ENCODE peak calls at places on chromosomes 12 and 14, in eight cellular contexts. One of them, this sample, is unnamed.

GRCh38 chr12:26158078-26158764 is 33.4 kb upstream of the BHLHE41 start:
- DNase-seq in NAMALWA: peak
- DNase-seq in RCC 7860: no peak
- DNase-seq in RWPE1: no peak
- DNase-seq in anterior cingulate cortex: no peak
- DNase-seq in NCI-H748 treated with DMSO at 0.1 percent for 48 hours: no peak
- DNase-seq in effector memory CD8-positive, alpha-beta T cell: no peak
- DNase-seq in central memory CD4-positive, alpha-beta T cell: no peak
- DNase-seq in this sample: peak

GRCh38 chr12:102481705-102482104 is 1.3 kb upstream of the IGF1 start:
- DNase-seq in NAMALWA: no peak
- DNase-seq in RCC 7860: no peak
- DNase-seq in RWPE1: no peak
- DNase-seq in anterior cingulate cortex: no peak
- DNase-seq in NCI-H748 treated with DMSO at 0.1 percent for 48 hours: no peak
- DNase-seq in effector memory CD8-positive, alpha-beta T cell: no peak
- DNase-seq in central memory CD4-positive, alpha-beta T cell: no peak
- DNase-seq in this sample: no peak

GRCh38 chr12:122969657-122970056 is 3.4 kb upstream of the ABCB9 start:
- DNase-seq in NAMALWA: no peak
- DNase-seq in RCC 7860: no peak
- DNase-seq in RWPE1: no peak
- DNase-seq in anterior cingulate cortex: peak
- DNase-seq in NCI-H748 treated with DMSO at 0.1 percent for 48 hours: no peak
- DNase-seq in effector memory CD8-positive, alpha-beta T cell: no peak
- DNase-seq in central memory CD4-positive, alpha-beta T cell: no peak
- DNase-seq in this sample: no peak

GRCh38 chr14:56514663-56515371 is 64.8 kb upstream of the TMEM260 start:
- DNase-seq in NAMALWA: no peak
- DNase-seq in RCC 7860: peak
- DNase-seq in RWPE1: no peak
- DNase-seq in anterior cingulate cortex: no peak
- DNase-seq in NCI-H748 treated with DMSO at 0.1 percent for 48 hours: no peak
- DNase-seq in effector memory CD8-positive, alpha-beta T cell: no peak
- DNase-seq in central memory CD4-positive, alpha-beta T cell: no peak
- DNase-seq in this sample: no peak

GRCh38 chr12:42729532-42729895 is 140.0 kb upstream of the PRICKLE1 start:
- DNase-seq in NAMALWA: no peak
- DNase-seq in RCC 7860: no peak
- DNase-seq in RWPE1: no peak
- DNase-seq in anterior cingulate cortex: no peak
- DNase-seq in NCI-H748 treated with DMSO at 0.1 percent for 48 hours: no peak
- DNase-seq in effector memory CD8-positive, alpha-beta T cell: no peak
- DNase-seq in central memory CD4-positive, alpha-beta T cell: no peak
- DNase-seq in this sample: no peak

GRCh38 chr12:76457010-76457409 is 102.6 kb downstream of the OSBPL8 start:
- DNase-seq in NAMALWA: no peak
- DNase-seq in RCC 7860: no peak
- DNase-seq in RWPE1: no peak
- DNase-seq in anterior cingulate cortex: no peak
- DNase-seq in NCI-H748 treated with DMSO at 0.1 percent for 48 hours: no peak
- DNase-seq in effector memory CD8-positive, alpha-beta T cell: no peak
- DNase-seq in central memory CD4-positive, alpha-beta T cell: peak
- DNase-seq in this sample: no peak

GRCh38 chr12:23098110-23099049 is 473.4 kb downstream of the ETNK1 start:
- DNase-seq in NAMALWA: no peak
- DNase-seq in RCC 7860: no peak
- DNase-seq in RWPE1: no peak
- DNase-seq in anterior cingulate cortex: no peak
- DNase-seq in NCI-H748 treated with DMSO at 0.1 percent for 48 hours: peak
- DNase-seq in effector memory CD8-positive, alpha-beta T cell: no peak
- DNase-seq in central memory CD4-positive, alpha-beta T cell: no peak
- DNase-seq in this sample: no peak

GRCh38 chr14:64510127-64510808 is 5.7 kb downstream of the ZBTB1 start:
- DNase-seq in NAMALWA: peak
- DNase-seq in RCC 7860: no peak
- DNase-seq in RWPE1: no peak
- DNase-seq in anterior cingulate cortex: no peak
- DNase-seq in NCI-H748 treated with DMSO at 0.1 percent for 48 hours: no peak
- DNase-seq in effector memory CD8-positive, alpha-beta T cell: no peak
- DNase-seq in central memory CD4-positive, alpha-beta T cell: no peak
- DNase-seq in this sample: peak

GRCh38 chr14:91911474-91912032 is 35.9 kb downstream of the FBLN5 start:
- DNase-seq in NAMALWA: peak
- DNase-seq in RCC 7860: no peak
- DNase-seq in RWPE1: peak
- DNase-seq in anterior cingulate cortex: peak
- DNase-seq in NCI-H748 treated with DMSO at 0.1 percent for 48 hours: peak
- DNase-seq in effector memory CD8-positive, alpha-beta T cell: peak
- DNase-seq in central memory CD4-positive, alpha-beta T cell: peak
- DNase-seq in this sample: peak

GRCh38 chr14:55359307-55359706 is 52.3 kb downstream of the ATG14 start:
- DNase-seq in NAMALWA: no peak
- DNase-seq in RCC 7860: no peak
- DNase-seq in RWPE1: no peak
- DNase-seq in anterior cingulate cortex: no peak
- DNase-seq in NCI-H748 treated with DMSO at 0.1 percent for 48 hours: no peak
- DNase-seq in effector memory CD8-positive, alpha-beta T cell: no peak
- DNase-seq in central memory CD4-positive, alpha-beta T cell: no peak
- DNase-seq in this sample: no peak

GRCh38 chr12:105724651-105725050 is 394.2 kb downstream of the C12orf75 start:
- DNase-seq in NAMALWA: no peak
- DNase-seq in RCC 7860: no peak
- DNase-seq in RWPE1: no peak
- DNase-seq in anterior cingulate cortex: peak
- DNase-seq in NCI-H748 treated with DMSO at 0.1 percent for 48 hours: no peak
- DNase-seq in effector memory CD8-positive, alpha-beta T cell: no peak
- DNase-seq in central memory CD4-positive, alpha-beta T cell: no peak
- DNase-seq in this sample: no peak

GRCh38 chr12:88958961-88959360 is 378.7 kb upstream of the KITLG start:
- DNase-seq in NAMALWA: no peak
- DNase-seq in RCC 7860: no peak
- DNase-seq in RWPE1: no peak
- DNase-seq in anterior cingulate cortex: no peak
- DNase-seq in NCI-H748 treated with DMSO at 0.1 percent for 48 hours: peak
- DNase-seq in effector memory CD8-positive, alpha-beta T cell: no peak
- DNase-seq in central memory CD4-positive, alpha-beta T cell: no peak
- DNase-seq in this sample: no peak

GRCh38 chr14:89855961-89856360 is 98.6 kb downstream of the EFCAB11 start:
- DNase-seq in NAMALWA: no peak
- DNase-seq in RCC 7860: peak
- DNase-seq in RWPE1: no peak
- DNase-seq in anterior cingulate cortex: no peak
- DNase-seq in NCI-H748 treated with DMSO at 0.1 percent for 48 hours: no peak
- DNase-seq in effector memory CD8-positive, alpha-beta T cell: no peak
- DNase-seq in central memory CD4-positive, alpha-beta T cell: no peak
- DNase-seq in this sample: no peak

GRCh38 chr14:97219356-97220017 is 422.3 kb downstream of the VRK1 start:
- DNase-seq in NAMALWA: no peak
- DNase-seq in RCC 7860: no peak
- DNase-seq in RWPE1: no peak
- DNase-seq in anterior cingulate cortex: no peak
- DNase-seq in NCI-H748 treated with DMSO at 0.1 percent for 48 hours: no peak
- DNase-seq in effector memory CD8-positive, alpha-beta T cell: peak
- DNase-seq in central memory CD4-positive, alpha-beta T cell: no peak
- DNase-seq in this sample: no peak

GRCh38 chr12:1878214-1878613 is 40.2 kb downstream of the CACNA2D4 start:
- DNase-seq in NAMALWA: no peak
- DNase-seq in RCC 7860: no peak
- DNase-seq in RWPE1: no peak
- DNase-seq in anterior cingulate cortex: no peak
- DNase-seq in NCI-H748 treated with DMSO at 0.1 percent for 48 hours: no peak
- DNase-seq in effector memory CD8-positive, alpha-beta T cell: no peak
- DNase-seq in central memory CD4-positive, alpha-beta T cell: no peak
- DNase-seq in this sample: no peak

GRCh38 chr14:65100905-65101541 is 1.3 kb downstream of the MAX start:
- DNase-seq in NAMALWA: peak
- DNase-seq in RCC 7860: no peak
- DNase-seq in RWPE1: peak
- DNase-seq in anterior cingulate cortex: no peak
- DNase-seq in NCI-H748 treated with DMSO at 0.1 percent for 48 hours: no peak
- DNase-seq in effector memory CD8-positive, alpha-beta T cell: no peak
- DNase-seq in central memory CD4-positive, alpha-beta T cell: peak
- DNase-seq in this sample: peak